ENCODE peak calls at places on chromosomes 11 and 22, in ten cellular contexts. U is left ventricle myocardium inferior, B is stomach, V is fibroblast of the aortic adventitia, Y is cardiac fibroblast, G is AG09309, O is NB4, A is IMR-90, I is heart right ventricle, J is colonic mucosa. C is an unnamed sample.

GRCh38 chr22:39677967-39678366 is 107.4 kb downstream of the CACNA1I start:
- DNase-seq in U (no peak), B (no peak), V (no peak), Y (no peak), G (no peak), O (no peak), A (no peak), I (no peak), J (no peak), C (no peak)

GRCh38 chr11:19200410-19201201 is 1.2 kb downstream of the CSRP3 start:
- DNase-seq in U (no peak), B (peak), V (peak), Y (peak), G (peak), O (no peak), A (peak), I (no peak), J (peak), C (peak)

GRCh38 chr11:123314972-123315371 is 115.1 kb upstream of the GRAMD1B start:
- DNase-seq in U (peak), B (no peak), V (no peak), Y (no peak), G (no peak), O (no peak), A (no peak), I (peak), J (no peak), C (no peak)

GRCh38 chr11:76626921-76627391 is 43.6 kb downstream of the LRRC32 start:
- DNase-seq in U (no peak), B (no peak), V (no peak), Y (peak), G (peak), O (peak), A (peak), I (no peak), J (no peak), C (no peak)

GRCh38 chr11:132715041-132715440 is 817.3 kb downstream of the OPCML start:
- DNase-seq in U (no peak), B (no peak), V (no peak), Y (peak), G (no peak), O (no peak), A (peak), I (no peak), J (no peak), C (peak)

GRCh38 chr22:47622541-47622940 is 860.1 kb downstream of the TBC1D22A start:
- DNase-seq in U (no peak), B (peak), V (no peak), Y (no peak), G (no peak), O (no peak), A (no peak), I (no peak), J (no peak), C (no peak)

GRCh38 chr11:45298718-45299117 is 12.6 kb upstream of the SYT13 start:
- DNase-seq in U (no peak), B (no peak), V (no peak), Y (no peak), G (no peak), O (peak), A (no peak), I (no peak), J (no peak), C (no peak)

GRCh38 chr11:3109921-3110706 is 52.9 kb upstream of the CARS1 start:
- DNase-seq in U (no peak), B (peak), V (peak), Y (peak), G (no peak), O (peak), A (no peak), I (peak), J (no peak), C (peak)

GRCh38 chr22:50602338-50602700 is 1.7 kb downstream of the MAPK8IP2 start:
- DNase-seq in U (no peak), B (no peak), V (no peak), Y (no peak), G (no peak), O (no peak), A (no peak), I (no peak), J (no peak), C (no peak)

GRCh38 chr11:9901931-9902330 is 238.1 kb downstream of the SWAP70 start:
- DNase-seq in U (no peak), B (no peak), V (no peak), Y (peak), G (no peak), O (no peak), A (no peak), I (no peak), J (no peak), C (peak)

GRCh38 chr11:74669311-74670160 is 61.7 kb downstream of the CHRDL2 start:
- DNase-seq in U (peak), B (no peak), V (no peak), Y (no peak), G (no peak), O (no peak), A (no peak), I (no peak), J (peak), C (no peak)

GRCh38 chr22:19059481-19060278 is 62.5 kb downstream of the DGCR2 start:
- DNase-seq in U (no peak), B (peak), V (no peak), Y (no peak), G (no peak), O (no peak), A (no peak), I (no peak), J (no peak), C (no peak)

GRCh38 chr11:117457031-117457785 is 129.6 kb downstream of the CEP164 start:
- DNase-seq in U (no peak), B (no peak), V (no peak), Y (no peak), G (no peak), O (no peak), A (no peak), I (no peak), J (no peak), C (no peak)

GRCh38 chr11:92972248-92972647 is 2.8 kb downstream of the MTNR1B start:
- DNase-seq in U (no peak), B (no peak), V (no peak), Y (no peak), G (no peak), O (no peak), A (no peak), I (no peak), J (no peak), C (no peak)

GRCh38 chr22:24474649-24475048 is 20.5 kb upstream of the UPB1 start:
- DNase-seq in U (no peak), B (no peak), V (peak), Y (no peak), G (no peak), O (no peak), A (peak), I (no peak), J (no peak), C (no peak)

GRCh38 chr11:86106916-86107315 is 38.0 kb upstream of the PICALM start:
- DNase-seq in U (no peak), B (no peak), V (peak), Y (peak), G (no peak), O (no peak), A (peak), I (no peak), J (no peak), C (peak)

GRCh38 chr22:17888855-17889254 is 114.6 kb upstream of the BID start:
- DNase-seq in U (no peak), B (no peak), V (no peak), Y (peak), G (no peak), O (no peak), A (peak), I (no peak), J (no peak), C (peak)

GRCh38 chr11:110434952-110435779 is 5.4 kb downstream of the FDX1 start:
- DNase-seq in U (no peak), B (peak), V (peak), Y (peak), G (no peak), O (no peak), A (no peak), I (no peak), J (peak), C (no peak)

GRCh38 chr22:18032455-18033101 is 8.2 kb upstream of the MICAL3 start:
- DNase-seq in U (no peak), B (no peak), V (peak), Y (peak), G (no peak), O (no peak), A (peak), I (no peak), J (no peak), C (peak)

GRCh38 chr11:101022256-101022655 is 107.4 kb downstream of the PGR start:
- DNase-seq in U (no peak), B (no peak), V (no peak), Y (no peak), G (no peak), O (no peak), A (no peak), I (no peak), J (no peak), C (no peak)

GRCh38 chr22:20129747-20130014 is 1.9 kb upstream of the ZDHHC8 start:
- DNase-seq in U (no peak), B (no peak), V (no peak), Y (no peak), G (no peak), O (no peak), A (no peak), I (no peak), J (no peak), C (no peak)

GRCh38 chr11:105937738-105938137 is 84.3 kb downstream of the MSANTD4 start:
- DNase-seq in U (no peak), B (no peak), V (no peak), Y (peak), G (no peak), O (no peak), A (peak), I (no peak), J (no peak), C (peak)

GRCh38 chr22:44360686-44361381 is 48.1 kb upstream of the SHISAL1 start:
- DNase-seq in U (peak), B (peak), V (peak), Y (peak), G (peak), O (no peak), A (peak), I (peak), J (no peak), C (peak)

GRCh38 chr22:19527861-19528417 is 3.7 kb upstream of the CLDN5 start:
- DNase-seq in U (no peak), B (no peak), V (no peak), Y (peak), G (peak), O (peak), A (peak), I (no peak), J (no peak), C (no peak)

GRCh38 chr11:66126808-66127555 is 56.9 kb downstream of the PACS1 start:
- DNase-seq in U (peak), B (peak), V (peak), Y (peak), G (no peak), O (peak), A (peak), I (peak), J (peak), C (peak)

GRCh38 chr11:567036-567628 is 6.4 kb downstream of the RASSF7 start:
- DNase-seq in U (no peak), B (no peak), V (no peak), Y (no peak), G (no peak), O (no peak), A (no peak), I (no peak), J (no peak), C (no peak)

GRCh38 chr11:23280088-23280487 is 419.8 kb upstream of the CCDC179 start:
- DNase-seq in U (no peak), B (no peak), V (peak), Y (no peak), G (no peak), O (no peak), A (peak), I (no peak), J (no peak), C (peak)

GRCh38 chr11:122509091-122509490 is 146.4 kb upstream of the UBASH3B start:
- DNase-seq in U (no peak), B (no peak), V (no peak), Y (no peak), G (no peak), O (no peak), A (no peak), I (no peak), J (no peak), C (no peak)

GRCh38 chr11:77188323-77188911 is 60.4 kb downstream of the MYO7A start:
- DNase-seq in U (peak), B (peak), V (peak), Y (peak), G (peak), O (peak), A (peak), I (peak), J (peak), C (peak)

GRCh38 chr22:46965552-46966494 is 203.4 kb downstream of the TBC1D22A start:
- DNase-seq in U (no peak), B (no peak), V (no peak), Y (peak), G (no peak), O (no peak), A (peak), I (no peak), J (no peak), C (peak)

GRCh38 chr11:134730096-134730495 is 318.1 kb upstream of the B3GAT1 start:
- DNase-seq in U (no peak), B (no peak), V (no peak), Y (no peak), G (no peak), O (no peak), A (no peak), I (no peak), J (no peak), C (no peak)

GRCh38 chr11:44066732-44067131 is 662 bp downstream of the ACCS start:
- DNase-seq in U (no peak), B (no peak), V (peak), Y (peak), G (peak), O (peak), A (peak), I (no peak), J (peak), C (peak)

GRCh38 chr22:24060375-24060788 is 49.3 kb downstream of the CABIN1 start:
- DNase-seq in U (no peak), B (peak), V (peak), Y (peak), G (peak), O (no peak), A (peak), I (no peak), J (no peak), C (peak)

GRCh38 chr11:33636104-33636503 is 64.5 kb downstream of the C11orf91 start:
- DNase-seq in U (no peak), B (no peak), V (peak), Y (peak), G (peak), O (peak), A (no peak), I (no peak), J (no peak), C (peak)

GRCh38 chr22:31676700-31677099 is 14.7 kb upstream of the PISD start:
- DNase-seq in U (peak), B (peak), V (peak), Y (peak), G (peak), O (peak), A (peak), I (peak), J (peak), C (peak)
- H3K4me3 ChIP-seq in U (peak), B (peak), V (peak), Y (peak), G (peak), O (no peak), A (peak), I (peak), J (peak), C (peak)

DNA sequence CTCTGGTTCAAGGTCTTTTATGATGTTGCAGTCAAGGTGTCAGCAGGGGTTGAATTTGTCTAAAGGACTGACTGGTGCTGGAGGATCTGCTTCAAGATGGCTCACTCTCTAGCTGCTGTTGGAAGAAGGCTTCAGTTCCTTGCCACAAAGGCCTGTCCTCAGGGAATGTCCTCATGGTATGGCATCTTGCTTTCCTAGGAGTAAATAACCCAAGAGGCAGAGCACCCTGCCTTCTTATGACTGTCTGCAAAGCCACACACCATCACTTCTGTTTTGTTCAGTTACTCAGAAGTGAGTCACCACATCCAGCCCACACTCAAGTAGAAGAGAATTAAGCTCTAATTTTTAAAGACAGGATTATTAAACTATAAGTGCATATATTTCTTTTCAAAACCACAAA is 45.2 kb downstream of the PLAAT5 start:
- DNase-seq in U (no peak), B (no peak), V (peak), Y (peak), G (no peak), O (peak), A (peak), I (no peak), J (no peak), C (peak)
- TF ChIP-seq CTCF in U (no peak), B (no peak), V (no peak), Y (no peak), G (no peak), O (no peak), A (no peak), I (no peak), J (no peak), C (no peak)

DNA sequence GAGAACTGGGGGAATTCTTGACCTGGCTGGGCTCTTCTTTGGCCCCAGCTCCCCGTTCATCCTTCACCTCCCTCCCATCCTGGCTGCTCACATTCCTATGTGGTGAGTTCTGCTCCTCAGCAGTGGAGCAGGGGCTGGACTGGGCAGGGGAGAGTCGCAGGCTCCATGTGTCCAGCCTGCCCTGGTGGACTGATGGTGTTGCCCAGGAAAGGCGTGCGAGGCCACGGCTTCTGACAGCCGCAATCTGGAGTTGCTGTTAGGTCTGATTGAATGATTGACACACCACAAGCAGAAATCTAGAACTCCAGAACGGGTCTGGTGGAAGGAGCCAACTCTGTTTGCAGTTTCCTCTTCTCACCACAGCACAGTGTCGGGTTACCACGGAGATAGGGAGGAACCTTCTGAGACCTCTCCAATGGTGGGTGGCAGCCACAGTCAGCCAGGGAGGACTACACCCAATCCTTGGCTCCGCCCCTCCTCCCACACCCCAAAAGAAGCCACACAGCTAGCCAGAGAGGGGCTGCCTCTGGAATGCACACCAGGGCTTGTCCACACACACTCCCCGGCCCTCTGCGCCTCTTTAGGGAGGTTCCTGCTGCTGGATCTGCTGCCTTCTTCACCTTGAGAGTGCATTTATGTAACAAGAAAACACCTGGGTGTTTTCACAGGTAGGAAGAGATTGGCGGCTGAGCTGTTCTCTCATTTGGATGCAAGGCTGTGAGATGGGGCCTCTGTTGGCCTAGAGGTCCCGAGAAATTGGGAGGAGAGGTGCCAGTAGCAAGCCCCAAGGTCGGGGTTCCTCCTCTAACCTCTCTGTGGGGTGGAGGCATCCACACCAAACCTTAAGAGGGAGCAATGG is 56.4 kb upstream of the CD44 start:
- DNase-seq in U (peak), B (peak), V (peak), Y (peak), G (no peak), O (peak), A (peak), I (peak), J (peak), C (peak)
- H3K4me3 ChIP-seq in U (no peak), B (no peak), V (peak), Y (no peak), G (peak), O (no peak), A (no peak), I (no peak), J (no peak), C (peak)

DNA sequence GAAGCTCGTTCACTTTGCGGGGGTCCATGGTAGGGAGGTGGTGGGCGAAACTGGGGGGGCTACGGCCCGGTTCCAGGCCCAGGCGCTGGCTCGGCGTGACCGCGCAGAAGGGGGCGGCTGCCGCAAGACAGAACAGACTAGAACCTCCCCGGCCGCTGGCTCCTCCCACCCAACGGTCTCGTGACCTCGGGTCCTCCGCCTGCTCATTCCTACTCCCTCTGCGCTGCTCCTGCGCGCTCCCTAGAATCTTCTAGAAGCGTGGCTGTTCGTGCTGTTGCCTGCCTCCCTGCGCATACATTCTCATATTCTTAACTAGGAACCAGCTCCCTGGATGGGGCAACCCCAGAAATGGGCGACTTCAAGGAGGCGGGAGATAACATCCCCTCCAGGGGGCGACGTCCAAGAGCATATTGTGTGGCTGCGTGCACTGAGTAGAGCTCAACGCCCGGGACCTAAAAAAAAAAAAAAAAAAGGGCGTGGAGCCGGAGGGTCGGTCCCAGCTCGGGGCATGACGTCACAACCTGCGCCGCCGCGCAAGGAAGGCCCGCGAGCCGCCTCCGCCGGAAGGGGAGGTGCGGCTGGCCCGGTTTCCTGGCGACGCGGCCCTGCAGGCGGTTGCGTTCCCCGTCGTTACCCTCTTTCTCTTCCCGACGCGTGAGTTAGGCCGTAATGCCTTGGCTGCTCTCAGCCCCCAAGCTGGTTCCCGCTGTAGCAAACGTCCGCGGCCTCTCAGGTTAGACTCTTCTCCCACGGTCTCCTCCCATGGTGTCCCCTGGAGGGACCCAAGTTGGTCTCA is at the start of the genes ST13 and XPNPEP3:
- DNase-seq in U (peak), B (peak), V (peak), Y (peak), G (peak), O (peak), A (peak), I (peak), J (peak), C (peak)
- TF ChIP-seq CTCF in U (peak), B (no peak), V (peak), Y (no peak), G (peak), O (no peak), A (peak), I (no peak), J (no peak), C (no peak)

DNA sequence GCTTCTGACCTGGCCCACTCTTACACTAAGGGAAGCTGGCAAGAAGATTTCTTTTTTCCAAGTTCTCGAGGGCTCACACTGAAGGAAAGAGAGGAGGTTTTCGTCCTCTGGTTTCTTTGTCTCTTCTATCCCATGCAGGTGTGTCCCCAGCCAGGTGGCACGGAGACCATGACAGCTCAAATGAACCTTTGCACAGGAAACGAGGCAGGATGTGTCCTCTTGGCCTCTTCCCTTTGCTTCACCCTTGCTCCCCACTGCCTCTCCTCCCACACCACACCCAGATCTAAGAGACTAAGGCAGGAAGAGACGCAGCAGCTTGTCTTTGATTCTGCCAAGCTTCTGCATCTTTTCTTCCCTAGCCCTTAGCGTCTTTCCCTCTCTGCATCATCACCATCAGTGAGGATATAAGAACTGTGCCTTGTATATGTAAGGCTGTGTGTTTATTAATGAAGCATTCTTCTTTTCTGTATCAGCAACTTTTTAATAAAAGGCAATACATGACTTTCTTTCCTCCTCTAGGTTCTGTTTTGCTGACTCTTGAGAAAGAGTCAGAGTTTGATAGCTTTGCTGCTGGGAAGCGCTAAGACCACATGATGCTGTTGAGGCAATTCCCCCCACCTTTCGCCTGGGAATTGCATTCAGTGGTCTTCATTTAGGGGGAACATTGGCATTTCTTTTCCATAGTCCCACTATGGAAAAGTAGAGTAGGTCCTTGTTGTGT is 56.0 kb upstream of the PARVA start:
- DNase-seq in U (no peak), B (no peak), V (no peak), Y (no peak), G (no peak), O (no peak), A (peak), I (no peak), J (no peak), C (no peak)
- H3K4me3 ChIP-seq in U (no peak), B (no peak), V (no peak), Y (no peak), G (no peak), O (no peak), A (no peak), I (no peak), J (no peak), C (no peak)

C was measured in foreskin fibroblast.